ENCODE peak calls at places on chromosomes 16 and 17, in eight cellular contexts. T is body of pancreas, P is A549, O is gastrocnemius medialis, B is tibial nerve, K is endodermal cell, L is pancreas, I is heart right ventricle. C is an unnamed sample.

GRCh38 chr17:3693829-3694231 is 2.1 kb downstream of the P2RX5 start:
- DNase-seq in T (no peak), P (no peak), O (no peak), B (no peak), K (no peak), L (no peak), I (no peak), C (no peak)

GRCh38 chr16:19113577-19114358 is at the start of gene ITPRIPL2:
- DNase-seq in T (peak; percentile 92), P (peak; percentile 85), O (peak; percentile 87), B (peak; percentile 74), K (peak; percentile 86), L (peak; percentile 93), I (peak; percentile 93), C (peak; percentile 71)

GRCh38 chr16:83940630-83941378 is 12.2 kb upstream of the OSGIN1 start:
- DNase-seq in T (no peak), P (no peak), O (no peak), B (no peak), K (peak; percentile 71), L (peak; percentile 46), I (no peak), C (no peak)

GRCh38 chr16:73040136-73040535 is 7.8 kb downstream of the ZFHX3 start:
- DNase-seq in T (no peak), P (no peak), O (peak; percentile 11), B (no peak), K (peak; percentile 83), L (no peak), I (no peak), C (no peak)

GRCh38 chr17:3659541-3660111 is 8.8 kb downstream of the TAX1BP3 start:
- DNase-seq in T (peak; percentile 72), P (peak; percentile 80), O (peak; percentile 84), B (peak; percentile 71), K (peak; percentile 58), L (peak; percentile 82), I (peak; percentile 56), C (peak; percentile 27)

GRCh38 chr17:6100891-6101290 is 30.7 kb downstream of the WSCD1 start:
- DNase-seq in T (no peak), P (no peak), O (no peak), B (no peak), K (no peak), L (no peak), I (no peak), C (no peak)

GRCh38 chr17:51778842-51779241 is 379.7 kb downstream of the CA10 start:
- DNase-seq in T (no peak), P (no peak), O (no peak), B (no peak), K (no peak), L (no peak), I (no peak), C (no peak)

GRCh38 chr16:69179255-69180010 is 7.5 kb upstream of the SNTB2 start:
- DNase-seq in T (peak; percentile 96), P (no peak), O (peak; percentile 77), B (peak; percentile 53), K (no peak), L (peak; percentile 85), I (peak; percentile 77), C (peak; percentile 9)

GRCh38 chr16:56912746-56913703 is 18.9 kb upstream of the HERPUD1 start:
- DNase-seq in T (no peak), P (no peak), O (no peak), B (no peak), K (no peak), L (no peak), I (no peak), C (no peak)

GRCh38 chr16:70740919-70741778 is 55.3 kb upstream of the MTSS2 start:
- DNase-seq in T (no peak), P (no peak), O (no peak), B (no peak), K (no peak), L (no peak), I (no peak), C (no peak)

GRCh38 chr17:45325810-45326209 is 9.0 kb upstream of the MAP3K14 start:
- DNase-seq in T (no peak), P (no peak), O (peak; percentile 16), B (no peak), K (peak; percentile 34), L (no peak), I (no peak), C (no peak)

GRCh38 chr17:17872468-17873345 is 35.9 kb upstream of the SREBF1 start:
- DNase-seq in T (no peak), P (no peak), O (no peak), B (no peak), K (peak; percentile 44), L (peak; percentile 27), I (no peak), C (no peak)

GRCh38 chr17:20040216-20040615 is 31.1 kb downstream of the SPECC1 start:
- DNase-seq in T (no peak), P (no peak), O (no peak), B (no peak), K (no peak), L (no peak), I (no peak), C (no peak)

GRCh38 chr16:69613283-69614154 is 47.8 kb downstream of the NFAT5 start:
- DNase-seq in T (peak; percentile 33), P (no peak), O (peak; percentile 46), B (no peak), K (no peak), L (no peak), I (no peak), C (peak; percentile 47)

GRCh38 chr16:48591976-48592375 is 18.0 kb downstream of the N4BP1 start:
- DNase-seq in T (no peak), P (no peak), O (no peak), B (no peak), K (no peak), L (no peak), I (peak; percentile 29), C (no peak)

GRCh38 chr16:67281536-67282446 is 2.5 kb downstream of the PLEKHG4 start:
- DNase-seq in T (no peak), P (no peak), O (no peak), B (no peak), K (no peak), L (peak; percentile 51), I (no peak), C (no peak)

GRCh38 chr17:20068445-20068844 is 59.3 kb downstream of the SPECC1 start:
- DNase-seq in T (no peak), P (no peak), O (no peak), B (no peak), K (no peak), L (no peak), I (no peak), C (no peak)

GRCh38 chr17:19686400-19687090 is 29.8 kb downstream of the SLC47A2 start:
- DNase-seq in T (no peak), P (no peak), O (no peak), B (no peak), K (no peak), L (no peak), I (no peak), C (no peak)

GRCh38 chr16:31365131-31365865 is 10.3 kb downstream of the ITGAX start:
- DNase-seq in T (no peak), P (no peak), O (no peak), B (no peak), K (no peak), L (no peak), I (no peak), C (no peak)

GRCh38 chr17:68709995-68710780 is 109.0 kb upstream of the FAM20A start:
- DNase-seq in T (no peak), P (no peak), O (no peak), B (no peak), K (no peak), L (no peak), I (no peak), C (no peak)

GRCh38 chr16:50555892-50556673 is 7.9 kb downstream of the NKD1 start:
- DNase-seq in T (no peak), P (no peak), O (no peak), B (no peak), K (no peak), L (no peak), I (no peak), C (no peak)

DNA sequence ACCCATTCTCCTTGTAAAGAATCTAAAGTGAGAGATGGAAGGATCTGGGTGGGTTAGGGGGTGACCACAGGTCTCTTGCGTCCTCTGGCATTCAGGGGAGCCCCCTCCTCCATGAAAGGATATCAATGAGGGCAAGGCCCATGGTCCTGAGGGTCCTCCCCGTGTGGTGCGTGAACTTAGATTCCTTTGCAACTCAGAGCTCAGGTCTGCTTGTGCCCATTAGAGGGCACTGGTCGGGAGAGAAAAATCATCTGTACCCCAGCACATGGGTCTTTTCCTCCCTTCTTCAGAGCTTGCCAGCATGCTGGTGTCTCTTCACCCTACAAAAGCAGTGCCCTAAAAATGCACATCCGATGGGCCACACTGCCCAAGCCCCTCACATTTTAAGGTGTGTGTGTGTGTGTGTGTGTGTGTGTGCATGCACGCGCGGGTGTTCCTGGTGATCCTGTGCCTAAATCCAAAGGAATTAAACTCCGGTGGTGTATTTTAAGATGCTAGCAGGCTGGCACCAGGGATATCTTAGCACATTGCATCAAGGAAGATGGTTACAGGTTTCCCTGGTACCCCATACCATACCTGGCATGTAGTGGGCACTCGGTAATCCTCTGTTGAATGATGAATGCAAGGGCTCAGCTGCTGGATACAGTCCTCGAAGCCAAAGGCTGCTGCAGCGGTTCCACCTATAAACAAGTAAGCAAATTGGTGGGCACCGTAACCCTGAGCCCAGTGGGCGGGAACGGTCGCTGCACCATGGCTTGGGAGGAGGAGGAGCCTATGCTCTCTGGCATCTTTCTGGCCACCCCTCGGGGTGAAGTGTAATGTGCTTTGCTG is 4.7 kb downstream of the C1QTNF1 start:
- DNase-seq in T (no peak), P (no peak), O (no peak), B (no peak), K (peak; percentile 49), L (no peak), I (no peak), C (no peak)
- TF ChIP-seq CTCF in T (no peak), P (peak; percentile 48), O (no peak), B (no peak), K (peak; percentile 51), L (no peak), I (no peak), C (peak; percentile 39)

DNA sequence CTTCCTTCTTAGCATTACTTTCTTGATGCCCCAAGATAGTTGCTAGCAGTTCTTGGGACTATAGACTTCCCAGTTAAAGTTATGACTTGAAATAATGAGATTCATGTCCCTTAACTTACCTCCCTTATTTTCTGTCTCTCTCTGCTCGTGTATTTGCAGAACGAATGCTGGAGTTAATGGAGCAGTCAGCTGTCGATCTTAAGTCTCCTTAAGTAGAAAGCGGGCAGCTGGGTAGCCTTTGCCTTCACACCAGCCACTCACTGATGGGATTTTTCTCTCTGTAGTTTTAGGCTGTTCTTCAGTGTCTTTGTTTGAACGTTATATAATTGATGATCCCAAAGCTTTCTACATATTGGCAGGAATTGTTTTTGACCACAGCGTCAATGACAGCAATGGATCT is 24.9 kb upstream of the ABCA3 start:
- DNase-seq in T (no peak), P (no peak), O (no peak), B (no peak), K (no peak), L (no peak), I (no peak), C (no peak)
- H3K4me1 ChIP-seq in T (peaks cover 27% of the 10 kb centered on the region), P (no peaks in the 10 kb centered on the region), O (no peaks in the 10 kb centered on the region), B (no peaks in the 10 kb centered on the region), K (peaks cover 2% of the 10 kb centered on the region), L (peaks cover 8% of the 10 kb centered on the region), I (no peaks in the 10 kb centered on the region), C (no peaks in the 10 kb centered on the region)

GRCh38 chr17:82948957-82949356 is 109.1 kb upstream of the ZNF750 start:
- DNase-seq in T (no peak), P (no peak), O (no peak), B (no peak), K (no peak), L (peak; percentile 3), I (no peak), C (no peak)
- H3K9me3 ChIP-seq in T (peaks cover 9% of the 10 kb centered on the region), P (peaks cover 97% of the 10 kb centered on the region), O (no peaks in the 10 kb centered on the region), B (no peaks in the 10 kb centered on the region), K (peaks cover 98% of the 10 kb centered on the region), L (no peaks in the 10 kb centered on the region), I (no peaks in the 10 kb centered on the region), C (no peaks in the 10 kb centered on the region)

GRCh38 chr17:40561871-40562611 is 3.2 kb downstream of the CCR7 start:
- DNase-seq in T (no peak), P (no peak), O (no peak), B (no peak), K (peak; percentile 68), L (peak; percentile 19), I (no peak), C (no peak)
- TF ChIP-seq CTCF in T (no peak), P (no peak), O (no peak), B (no peak), K (peak; percentile 63), L (no peak), I (no peak), C (peak; percentile 30)

C was measured in cardiac muscle cell.